ENCODE peak calls at places on chromosomes 4 and X, in six cellular contexts. T is CD8-positive, alpha-beta T cell; Q is left ventricle myocardium inferior; F is IMR-90; K is foreskin fibroblast; R is GM10248. C is an unnamed sample.

GRCh38 chr4:186227221-186227620 is at the start of gene KLKB1:
- DNase-seq in T (no peak), Q (no peak), F (no peak), K (no peak), R (no peak), C (peak)

GRCh38 chr4:78938474-78938867 is 767 bp downstream of the PAQR3 start:
- DNase-seq in T (no peak), Q (no peak), F (no peak), K (no peak), R (no peak), C (no peak)

GRCh38 chr4:57575465-57575864 is 465.3 kb upstream of the IGFBP7 start:
- DNase-seq in T (no peak), Q (no peak), F (no peak), K (no peak), R (no peak), C (no peak)

GRCh38 chrX:368811-369562 is 17.7 kb downstream of the PPP2R3B start:
- DNase-seq in T (no peak), Q (peak), F (peak), K (peak), R (no peak), C (peak)

GRCh38 chr4:151468715-151469696 is 60.0 kb downstream of the FHIP1A start:
- DNase-seq in T (no peak), Q (no peak), F (no peak), K (no peak), R (no peak), C (no peak)

GRCh38 chrX:19849433-19850190 is 37.8 kb downstream of the SH3KBP1 start:
- DNase-seq in T (no peak), Q (no peak), F (peak), K (no peak), R (no peak), C (peak)

GRCh38 chr4:76665721-76666120 is 230.7 kb downstream of the SHROOM3 start:
- DNase-seq in T (no peak), Q (no peak), F (no peak), K (no peak), R (no peak), C (no peak)

GRCh38 chr4:5611656-5612187 is 96.6 kb downstream of the EVC2 start:
- DNase-seq in T (no peak), Q (no peak), F (peak), K (no peak), R (no peak), C (no peak)

GRCh38 chrX:46757593-46757992 is 1.3 kb downstream of the SLC9A7 start:
- DNase-seq in T (no peak), Q (no peak), F (peak), K (peak), R (no peak), C (peak)

GRCh38 chrX:19183777-19184485 is 61.7 kb upstream of the ADGRG2 start:
- DNase-seq in T (no peak), Q (peak), F (no peak), K (no peak), R (no peak), C (peak)

GRCh38 chrX:134315893-134316292 is 78.9 kb downstream of the CCDC160 start:
- DNase-seq in T (no peak), Q (no peak), F (no peak), K (no peak), R (no peak), C (no peak)

GRCh38 chr4:152451496-152451895 is 84.4 kb downstream of the FBXW7 start:
- DNase-seq in T (no peak), Q (no peak), F (no peak), K (no peak), R (no peak), C (no peak)

GRCh38 chrX:7147431-7147977 is at the start of gene STS:
- DNase-seq in T (peak), Q (peak), F (peak), K (no peak), R (no peak), C (peak)

GRCh38 chrX:79400618-79401017 is 33.5 kb upstream of the ITM2A start:
- DNase-seq in T (no peak), Q (no peak), F (no peak), K (no peak), R (no peak), C (no peak)

GRCh38 chr4:6785572-6785925 is 3.0 kb downstream of the KIAA0232 start:
- DNase-seq in T (no peak), Q (no peak), F (no peak), K (no peak), R (no peak), C (no peak)

GRCh38 chrX:17525266-17525665 is 150.3 kb downstream of the NHS start:
- DNase-seq in T (no peak), Q (no peak), F (peak), K (no peak), R (no peak), C (no peak)

GRCh38 chr4:105306158-105306781 is 159.6 kb downstream of the TET2 start:
- DNase-seq in T (no peak), Q (no peak), F (no peak), K (no peak), R (peak), C (no peak)

GRCh38 chr4:165368567-165368966 is 10.2 kb upstream of the CPE start:
- DNase-seq in T (no peak), Q (no peak), F (no peak), K (no peak), R (no peak), C (no peak)

GRCh38 chr4:185128272-185129119 is 14.6 kb upstream of the SLC25A4 start:
- DNase-seq in T (peak), Q (peak), F (no peak), K (no peak), R (peak), C (peak)

GRCh38 chrX:150361070-150361776 is 1.9 kb upstream of the MAMLD1 start:
- DNase-seq in T (peak), Q (no peak), F (peak), K (no peak), R (no peak), C (no peak)

GRCh38 chrX:16786791-16787735 is 797 bp downstream of the TXLNG start:
- DNase-seq in T (peak), Q (no peak), F (no peak), K (peak), R (peak), C (peak)

GRCh38 chr4:82787342-82787741 is 11.3 kb downstream of the SCD5 start:
- DNase-seq in T (peak), Q (no peak), F (no peak), K (no peak), R (no peak), C (no peak)

GRCh38 chr4:6918345-6918744 is 8.7 kb downstream of the TBC1D14 start:
- DNase-seq in T (no peak), Q (no peak), F (no peak), K (no peak), R (no peak), C (no peak)

GRCh38 chr4:1246901-1247810 is 1.8 kb downstream of the CTBP1 start:
- DNase-seq in T (peak), Q (peak), F (no peak), K (no peak), R (peak), C (no peak)

GRCh38 chrX:69218407-69218806 is 53.2 kb upstream of the PJA1 start:
- DNase-seq in T (no peak), Q (no peak), F (no peak), K (no peak), R (no peak), C (no peak)

GRCh38 chrX:69226459-69227158 is 61.4 kb upstream of the PJA1 start:
- DNase-seq in T (peak), Q (no peak), F (no peak), K (no peak), R (no peak), C (no peak)

GRCh38 chrX:69221239-69222102 is 56.2 kb upstream of the PJA1 start:
- DNase-seq in T (no peak), Q (no peak), F (no peak), K (no peak), R (no peak), C (no peak)

GRCh38 chrX:69216911-69217310 is 51.7 kb upstream of the PJA1 start:
- DNase-seq in T (no peak), Q (no peak), F (peak), K (no peak), R (no peak), C (no peak)

GRCh38 chrX:69222103-69223090 is 57.1 kb upstream of the PJA1 start:
- DNase-seq in T (peak), Q (peak), F (peak), K (peak), R (peak), C (peak)
- TF ChIP-seq CTCF in T (peak), Q (peak), F (peak), K (peak), R (peak), C (peak)

DNA sequence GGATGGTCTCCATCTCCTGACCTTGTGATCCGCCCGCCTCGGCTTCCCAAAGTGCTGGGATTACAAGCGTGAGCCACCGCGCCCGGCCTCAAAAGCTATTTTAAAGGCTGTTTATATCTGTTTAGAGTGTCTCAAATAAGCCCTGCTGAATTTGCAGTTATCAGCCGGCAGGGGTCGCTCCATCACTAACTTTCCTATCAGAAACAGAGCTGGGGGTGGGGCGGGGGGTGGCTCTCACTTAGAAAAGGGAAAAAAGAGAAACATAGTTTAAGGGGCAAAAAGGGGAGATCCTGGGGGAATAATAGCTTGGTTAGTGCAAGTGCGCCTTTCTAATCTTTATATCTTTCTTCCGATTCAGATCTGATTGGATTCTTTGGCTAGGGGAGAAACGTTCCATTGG is 450.7 kb downstream of the UBE2NL start:
- DNase-seq in T (no peak), Q (no peak), F (no peak), K (no peak), R (no peak), C (no peak)
- TF ChIP-seq CTCF in T (no peak), Q (no peak), F (no peak), K (no peak), R (no peak), C (no peak)

DNA sequence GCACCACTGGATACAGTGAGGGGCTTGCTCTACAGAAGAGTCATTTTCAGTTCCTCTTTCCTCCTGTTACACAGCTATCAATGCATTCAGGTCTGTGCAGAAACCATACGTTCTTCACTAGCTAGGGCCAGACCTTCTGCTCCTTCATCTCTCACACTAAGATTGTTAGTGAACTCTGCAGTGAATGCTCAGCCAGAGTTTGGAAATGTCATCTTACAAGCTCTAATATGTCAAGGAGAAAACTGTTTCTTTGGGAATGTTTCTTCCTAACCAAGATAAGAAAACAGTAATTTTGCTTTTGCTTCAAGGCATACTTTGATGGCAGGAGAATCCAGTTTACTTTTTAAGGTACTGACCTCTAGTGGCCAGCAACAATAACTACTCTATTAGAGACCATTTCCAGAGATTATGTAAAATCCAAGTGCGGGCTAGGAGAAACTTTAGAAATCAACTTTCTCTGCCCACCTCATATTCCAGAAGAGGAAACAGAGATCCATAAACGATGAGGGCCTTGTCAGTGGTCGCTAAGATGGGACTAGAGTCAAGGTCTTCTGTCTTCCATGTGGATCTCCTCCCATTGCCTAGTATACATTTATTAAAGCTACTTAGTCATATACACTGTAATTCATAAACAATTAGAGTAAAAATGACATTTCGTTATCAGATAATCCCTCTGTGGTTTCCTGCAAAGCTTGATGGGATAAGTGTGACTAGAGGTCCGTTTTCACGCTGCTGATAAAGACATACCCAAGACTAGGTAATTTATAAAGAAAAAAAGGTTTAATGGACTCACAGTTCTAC is 12.1 kb upstream of the CC2D2A start:
- DNase-seq in T (no peak), Q (no peak), F (peak), K (peak), R (peak), C (peak)
- TF ChIP-seq CTCF in T (peak), Q (peak), F (peak), K (peak), R (peak), C (peak)

GRCh38 chr4:145481942-145482208 is 222 bp downstream of the SMAD1 start:
- DNase-seq in T (no peak), Q (no peak), F (no peak), K (no peak), R (no peak), C (no peak)

GRCh38 chr4:145481164-145481941 is at the start of gene SMAD1:
- DNase-seq in T (no peak), Q (peak), F (peak), K (peak), R (peak), C (peak)

GRCh38 chr4:145484240-145484846 is 2.7 kb downstream of the SMAD1 start:
- DNase-seq in T (no peak), Q (no peak), F (no peak), K (no peak), R (no peak), C (no peak)

GRCh38 chr4:145480257-145480656 is 1.4 kb upstream of the SMAD1 start:
- DNase-seq in T (no peak), Q (no peak), F (no peak), K (no peak), R (peak), C (no peak)

DNA sequence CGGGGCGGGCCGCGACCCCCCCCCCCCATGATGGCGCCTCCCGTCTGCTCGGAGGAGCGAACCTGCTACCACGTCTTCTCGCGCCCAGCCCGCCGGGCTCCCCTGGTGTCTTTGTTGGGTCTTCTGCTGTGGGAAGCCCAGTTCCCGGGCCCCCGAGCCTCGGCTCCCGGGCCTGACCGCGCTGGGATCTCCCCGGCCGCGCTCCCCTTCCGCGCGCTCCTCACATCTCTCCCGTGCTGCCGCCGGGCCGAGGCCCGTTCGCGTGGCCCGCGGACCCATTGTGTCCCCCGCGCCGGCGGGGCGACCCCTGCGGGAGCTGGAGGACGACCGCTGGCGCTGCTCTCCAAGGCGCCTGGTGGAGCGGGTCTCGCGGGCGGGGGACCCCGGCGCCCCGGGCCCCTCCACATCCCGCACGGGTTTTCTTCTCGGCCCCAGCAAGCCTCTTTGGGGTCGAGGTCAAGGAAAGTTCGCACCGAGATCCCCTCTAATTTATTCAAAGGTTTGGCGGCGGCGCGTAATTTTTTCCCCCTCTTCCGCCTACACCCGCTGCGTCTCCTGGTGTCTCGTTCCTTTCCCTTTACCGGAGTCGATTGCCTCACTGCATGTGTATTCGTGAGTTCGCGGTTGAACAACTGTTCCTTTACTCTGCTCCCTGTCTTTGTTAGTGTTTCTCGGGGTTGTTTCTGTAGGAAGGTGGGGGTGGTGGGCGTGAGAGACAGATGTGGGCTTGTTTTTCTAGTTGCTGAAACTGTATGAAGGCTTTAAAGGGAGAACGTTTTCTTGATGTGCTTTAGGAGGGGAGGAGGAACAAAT is 762 bp downstream of the SMAD1 start:
- DNase-seq in T (no peak), Q (peak), F (peak), K (peak), R (peak), C (peak)
- TF ChIP-seq CTCF in T (no peak), Q (no peak), F (no peak), K (no peak), R (peak), C (peak)

GRCh38 chrX:54808109-54808604 is 612 bp downstream of the MAGED2 start:
- DNase-seq in T (peak), Q (peak), F (no peak), K (no peak), R (peak), C (peak)
- TF ChIP-seq CTCF in T (no peak), Q (no peak), F (no peak), K (no peak), R (no peak), C (no peak)

C was measured in cardiac muscle cell.